ENCODE peak calls at places on chromosomes 1 and 21, in ten cellular contexts. J, N, C, W, X, Z, E, G, Q and S are unnamed samples.

GRCh38 chr1:237864338-237865244 is 26.1 kb downstream of the ZP4 start:
- DNase-seq in J (peak), N (peak), C (peak), W (no peak), X (peak), Z (peak), E (peak), G (peak), Q (peak), S (peak)

GRCh38 chr1:154883919-154884867 is 14.1 kb upstream of the KCNN3 start:
- DNase-seq in J (no peak), N (no peak), C (no peak), W (no peak), X (no peak), Z (no peak), E (no peak), G (no peak), Q (no peak), S (no peak)

GRCh38 chr1:200015811-200016210 is 11.7 kb upstream of the NR5A2 start:
- DNase-seq in J (no peak), N (no peak), C (no peak), W (no peak), X (no peak), Z (no peak), E (no peak), G (no peak), Q (no peak), S (no peak)

GRCh38 chr1:205227584-205228006 is at the start of gene TMCC2:
- DNase-seq in J (peak), N (peak), C (peak), W (peak), X (peak), Z (peak), E (peak), G (peak), Q (peak), S (peak)

GRCh38 chr1:240562111-240562590 is 49.8 kb downstream of the GREM2 start:
- DNase-seq in J (no peak), N (no peak), C (no peak), W (peak), X (no peak), Z (no peak), E (no peak), G (no peak), Q (no peak), S (no peak)

GRCh38 chr1:11355594-11356467 is 82.8 kb downstream of the UBIAD1 start:
- DNase-seq in J (no peak), N (no peak), C (no peak), W (no peak), X (no peak), Z (no peak), E (no peak), G (no peak), Q (no peak), S (no peak)

GRCh38 chr1:41900611-41901444 is 17.9 kb downstream of the HIVEP3 start:
- DNase-seq in J (no peak), N (no peak), C (no peak), W (peak), X (peak), Z (no peak), E (no peak), G (no peak), Q (no peak), S (no peak)

GRCh38 chr1:154969741-154970452 is 650 bp downstream of the SHC1 start:
- DNase-seq in J (no peak), N (peak), C (no peak), W (no peak), X (no peak), Z (no peak), E (no peak), G (peak), Q (no peak), S (no peak)

GRCh38 chr1:222711319-222712252 is 705 bp downstream of the AIDA start:
- DNase-seq in J (peak), N (peak), C (peak), W (peak), X (peak), Z (peak), E (peak), G (peak), Q (peak), S (peak)

GRCh38 chr1:27116697-27117096 is 38.2 kb downstream of the SLC9A1 start:
- DNase-seq in J (no peak), N (no peak), C (no peak), W (no peak), X (no peak), Z (no peak), E (no peak), G (no peak), Q (peak), S (no peak)

GRCh38 chr1:46621930-46622329 is 5.3 kb upstream of the MOB3C start:
- DNase-seq in J (no peak), N (no peak), C (no peak), W (no peak), X (no peak), Z (no peak), E (no peak), G (no peak), Q (no peak), S (no peak)

GRCh38 chr1:16461681-16462080 is 21.2 kb downstream of the NECAP2 start:
- DNase-seq in J (no peak), N (peak), C (no peak), W (no peak), X (no peak), Z (no peak), E (peak), G (no peak), Q (no peak), S (no peak)

GRCh38 chr1:188295157-188295556 is 1466.4 kb downstream of the PLA2G4A start:
- DNase-seq in J (no peak), N (no peak), C (no peak), W (no peak), X (no peak), Z (no peak), E (no peak), G (no peak), Q (no peak), S (no peak)

GRCh38 chr1:145872421-145872891 is 13.2 kb downstream of the ANKRD35 start:
- DNase-seq in J (peak), N (peak), C (peak), W (peak), X (no peak), Z (no peak), E (peak), G (no peak), Q (peak), S (peak)

GRCh38 chr1:94315552-94316116 is 78.2 kb upstream of the ARHGAP29 start:
- DNase-seq in J (no peak), N (no peak), C (no peak), W (no peak), X (no peak), Z (peak), E (no peak), G (no peak), Q (no peak), S (no peak)
- TF ChIP-seq CTCF in J (no peak), N (no peak), C (no peak), W (no peak), X (no peak), Z (no peak), E (no peak), G (no peak), Q (no peak), S (no peak)

GRCh38 chr1:155978325-155978972 is at the start of gene ARHGEF2:
- DNase-seq in J (peak), N (peak), C (peak), W (peak), X (peak), Z (no peak), E (peak), G (peak), Q (peak), S (peak)
- TF ChIP-seq POLR2A in J (peak), N (peak), C (peak), W (peak), X (peak), Z (no peak), E (peak), G (peak), Q (peak), S (no peak)

GRCh38 chr1:80593197-80593596 is 1207.5 kb upstream of the ADGRL2 start:
- DNase-seq in J (no peak), N (no peak), C (no peak), W (no peak), X (no peak), Z (no peak), E (no peak), G (no peak), Q (no peak), S (no peak)

DNA sequence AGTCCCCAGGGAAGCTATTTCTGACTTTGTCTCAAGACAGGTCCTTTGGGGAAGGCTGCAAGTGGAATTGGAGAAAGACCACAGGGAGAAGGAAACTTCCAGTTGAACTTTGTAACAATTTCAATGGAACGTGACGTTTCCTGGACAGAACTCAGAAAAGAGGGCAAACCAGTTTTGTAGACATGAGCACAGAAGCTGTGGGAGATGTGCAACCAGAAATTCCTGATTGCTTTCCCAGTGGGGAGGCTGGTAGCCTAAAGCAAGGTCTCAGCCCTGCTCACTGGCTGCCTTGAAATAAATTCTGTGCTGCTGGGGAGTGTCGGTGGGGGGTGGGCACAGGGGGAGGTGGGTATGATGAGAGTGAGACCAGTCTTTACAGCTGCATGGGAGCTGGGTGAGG is 1206.7 kb upstream of the ADGRL2 start:
- DNase-seq in J (no peak), N (no peak), C (no peak), W (no peak), X (no peak), Z (no peak), E (no peak), G (no peak), Q (no peak), S (no peak)
- H3K27ac ChIP-seq in J (no peak), N (no peak), C (no peak), W (no peak), X (no peak), Z (no peak), E (no peak), G (no peak), Q (no peak), S (no peak)

GRCh38 chr1:39508266-39508665 is 16.8 kb downstream of the BMP8A start:
- DNase-seq in J (no peak), N (peak), C (no peak), W (no peak), X (no peak), Z (no peak), E (no peak), G (no peak), Q (no peak), S (no peak)

GRCh38 chr1:39509360-39510009 is 18.0 kb downstream of the BMP8A start:
- DNase-seq in J (no peak), N (peak), C (no peak), W (peak), X (no peak), Z (no peak), E (no peak), G (peak), Q (no peak), S (peak)

GRCh38 chr1:39505289-39505688 is 13.9 kb downstream of the BMP8A start:
- DNase-seq in J (no peak), N (no peak), C (no peak), W (no peak), X (no peak), Z (peak), E (no peak), G (no peak), Q (no peak), S (no peak)

GRCh38 chr1:39508857-39509305 is 17.4 kb downstream of the BMP8A start:
- DNase-seq in J (no peak), N (peak), C (no peak), W (no peak), X (no peak), Z (peak), E (no peak), G (no peak), Q (no peak), S (no peak)

DNA sequence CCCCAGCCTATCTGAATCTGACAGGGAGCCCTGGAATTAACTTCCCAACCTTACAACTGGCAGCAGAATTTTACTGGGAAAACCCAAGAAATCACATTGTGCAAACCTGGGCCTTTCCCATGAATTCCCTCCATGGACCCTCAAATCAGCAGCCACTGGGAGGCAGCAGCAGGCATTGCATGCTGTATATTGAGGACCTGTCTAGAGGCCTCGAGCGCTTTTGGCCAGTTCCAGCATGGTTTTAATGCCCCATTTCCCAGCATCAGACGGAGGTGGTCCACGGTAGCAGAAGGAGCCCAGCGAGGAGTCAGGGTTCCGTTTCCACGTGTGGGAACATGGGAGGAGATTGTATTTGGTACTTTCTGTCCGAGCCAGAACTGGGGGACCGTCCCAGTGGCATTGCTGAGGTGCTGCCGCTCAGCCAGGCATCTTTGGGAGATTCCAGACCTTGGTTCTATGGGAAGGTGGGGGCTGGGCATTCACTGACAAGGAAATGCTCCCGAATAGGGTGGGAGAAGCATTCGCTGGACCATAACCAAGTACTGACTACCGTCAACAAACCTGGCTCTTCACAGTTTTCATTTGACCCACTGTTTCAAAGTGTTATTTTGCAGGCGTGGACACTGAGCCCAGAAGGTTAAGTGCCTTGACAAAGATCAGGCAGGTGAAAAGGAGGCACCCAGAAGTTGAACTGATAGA is 15.9 kb downstream of the BMP8A start:
- DNase-seq in J (no peak), N (peak), C (no peak), W (no peak), X (no peak), Z (peak), E (no peak), G (no peak), Q (no peak), S (no peak)
- TF ChIP-seq CTCF in J (no peak), N (no peak), C (no peak), W (peak), X (no peak), Z (peak), E (peak), G (no peak), Q (no peak), S (no peak)

GRCh38 chr1:50426108-50426700 is 3.0 kb upstream of the DMRTA2 start:
- DNase-seq in J (no peak), N (no peak), C (no peak), W (no peak), X (no peak), Z (no peak), E (no peak), G (no peak), Q (no peak), S (no peak)
- TF ChIP-seq POLR2A in J (no peak), N (no peak), C (no peak), W (no peak), X (no peak), Z (no peak), E (no peak), G (no peak), Q (no peak), S (no peak)

GRCh38 chr21:39640754-39641153 is 28.0 kb downstream of the B3GALT5 start:
- DNase-seq in J (no peak), N (no peak), C (no peak), W (no peak), X (no peak), Z (no peak), E (no peak), G (no peak), Q (no peak), S (no peak)

GRCh38 chr21:39633770-39634181 is 21.0 kb downstream of the B3GALT5 start:
- DNase-seq in J (no peak), N (no peak), C (no peak), W (peak), X (peak), Z (no peak), E (no peak), G (no peak), Q (no peak), S (no peak)

GRCh38 chr21:39637971-39638628 is 25.4 kb downstream of the B3GALT5 start:
- DNase-seq in J (no peak), N (no peak), C (no peak), W (no peak), X (no peak), Z (no peak), E (peak), G (peak), Q (no peak), S (no peak)

GRCh38 chr21:39634507-39634906 is 21.8 kb downstream of the B3GALT5 start:
- DNase-seq in J (no peak), N (no peak), C (no peak), W (no peak), X (no peak), Z (no peak), E (no peak), G (no peak), Q (no peak), S (no peak)

GRCh38 chr21:39637197-39637970 is 24.6 kb downstream of the B3GALT5 start:
- DNase-seq in J (no peak), N (no peak), C (no peak), W (no peak), X (no peak), Z (no peak), E (no peak), G (peak), Q (peak), S (no peak)
- H3K27ac ChIP-seq in J (no peak), N (no peak), C (no peak), W (no peak), X (peak), Z (no peak), E (no peak), G (peak), Q (peak), S (no peak)